ENCODE peak calls at places on chromosomes 12 and 14, in six cellular contexts. K, T, J, U, X and L are unnamed samples.

GRCh38 chr14:68786491-68787234 is 6.2 kb downstream of the ZFP36L1 start:
- DNase-seq in T (no peak), U (no peak), J (no peak), X (no peak), K (no peak), L (no peak)

GRCh38 chr12:94262228-94263010 is 114.0 kb downstream of the PLXNC1 start:
- DNase-seq in K (peak; percentile 71), T (peak; percentile 77), J (peak; percentile 41), U (peak; percentile 91), X (peak; percentile 54), L (no peak)

GRCh38 chr14:96748371-96748770 is 48.8 kb upstream of the VRK1 start:
- DNase-seq in J (no peak), U (no peak), T (no peak), X (no peak), K (no peak), L (no peak)

GRCh38 chr12:117466677-117467362 is 105.4 kb upstream of the NOS1 start:
- DNase-seq in K (no peak), X (no peak), T (no peak), U (no peak), J (no peak), L (no peak)

GRCh38 chr12:50505945-50506344 is 1.2 kb downstream of the DIP2B start:
- DNase-seq in U (peak; percentile 16), J (no peak), T (no peak), K (no peak), X (no peak), L (no peak)

GRCh38 chr12:93122089-93122488 is 193.0 kb upstream of the EEA1 start:
- DNase-seq in K (peak; percentile 71), X (no peak), J (no peak), U (peak; percentile 53), T (no peak), L (no peak)

GRCh38 chr12:46149905-46150304 is 118.9 kb downstream of the SLC38A1 start:
- DNase-seq in T (no peak), K (no peak), X (no peak), U (no peak), J (no peak), L (no peak)

GRCh38 chr12:52230364-52231281 is 2.4 kb upstream of the KRT7 start:
- DNase-seq in J (no peak), K (peak; percentile 80), T (no peak), X (no peak), U (peak; percentile 83), L (no peak)

GRCh38 chr12:47758834-47759690 is at the start of gene RAPGEF3:
- DNase-seq in U (peak; percentile 96), T (peak; percentile 82), X (peak; percentile 63), K (peak; percentile 49), J (peak; percentile 37), L (peak; percentile 83)

GRCh38 chr12:32298917-32299316 is 100.4 kb upstream of the FGD4 start:
- DNase-seq in U (peak; percentile 22), J (no peak), X (no peak), K (no peak), T (no peak), L (no peak)

GRCh38 chr12:906077-906585 is 43.4 kb downstream of the RAD52 start:
- DNase-seq in T (no peak), U (no peak), K (no peak), J (no peak), X (no peak), L (no peak)

GRCh38 chr12:16034136-16034817 is 123.1 kb downstream of the DERA start:
- DNase-seq in X (no peak), K (no peak), T (no peak), U (no peak), J (no peak), L (no peak)

GRCh38 chr14:24224618-24225071 is 7.5 kb downstream of the NEDD8 start:
- DNase-seq in J (no peak), K (peak; percentile 79), U (peak; percentile 61), T (no peak), X (no peak), L (no peak)

GRCh38 chr12:69540606-69541386 is 44.5 kb upstream of the CCT2 start:
- DNase-seq in J (no peak), K (no peak), T (no peak), U (peak; percentile 34), X (no peak), L (no peak)

GRCh38 chr12:27751386-27752047 is 28.5 kb upstream of the KLHL42 start:
- DNase-seq in U (no peak), J (no peak), K (no peak), X (no peak), T (no peak), L (no peak)

GRCh38 chr12:38662851-38663250 is 242.5 kb downstream of the CPNE8 start:
- DNase-seq in X (no peak), K (peak; percentile 47), J (no peak), T (no peak), U (no peak), L (no peak)

GRCh38 chr12:51798507-51798906 is 50.0 kb downstream of the FIGNL2 start:
- DNase-seq in T (no peak), U (no peak), J (no peak), X (no peak), K (no peak), L (no peak)